ENCODE peak calls at places on chromosomes 2 and 18, in five cellular contexts. O, J, Q, A and Z are unnamed samples.

GRCh38 chr18:31380912-31381311 is 4.3 kb downstream of the DSG4 start:
- DNase-seq in Q (no peak), O (no peak), J (no peak), A (no peak), Z (no peak)

GRCh38 chr2:102065675-102066252 is 74.0 kb downstream of the IL1R2 start:
- DNase-seq in O (peak), Q (peak), J (no peak), A (no peak), Z (no peak)

GRCh38 chr18:13471971-13472628 is 253.5 kb downstream of the LDLRAD4 start:
- DNase-seq in O (no peak), J (no peak), Q (no peak), A (no peak), Z (no peak)

GRCh38 chr2:164841719-164842623 is at the start of gene COBLL1:
- DNase-seq in O (peak), J (no peak), Q (peak), A (no peak), Z (peak)

GRCh38 chr2:37276291-37276690 is 44.8 kb downstream of the NDUFAF7 start:
- DNase-seq in A (no peak), J (no peak), Q (no peak), O (no peak), Z (no peak)

GRCh38 chr2:85156141-85156540 is 22.9 kb downstream of the TCF7L1 start:
- DNase-seq in J (no peak), A (no peak), O (no peak), Q (peak), Z (no peak)

GRCh38 chr2:162257416-162257815 is 14.2 kb upstream of the FAP start:
- DNase-seq in O (no peak), A (no peak), Q (peak), J (no peak), Z (no peak)

GRCh38 chr2:39728941-39729351 is 50.1 kb downstream of the THUMPD2 start:
- DNase-seq in J (no peak), A (no peak), O (peak), Q (peak), Z (no peak)

GRCh38 chr18:3447895-3448844 is 1.8 kb upstream of the TGIF1 start:
- DNase-seq in O (peak), Q (peak), J (peak), A (peak), Z (peak)

GRCh38 chr2:108195133-108195439 is 44.7 kb upstream of the SULT1C3 start:
- DNase-seq in A (no peak), Q (no peak), O (no peak), J (no peak), Z (no peak)

GRCh38 chr2:179165356-179166000 is 99.2 kb downstream of the SESTD1 start:
- DNase-seq in O (no peak), Q (no peak), J (no peak), A (no peak), Z (no peak)

GRCh38 chr2:16633632-16634430 is 31.8 kb downstream of the CYRIA start:
- DNase-seq in J (no peak), O (peak), Q (no peak), A (no peak), Z (peak)

GRCh38 chr2:110823165-110823564 is 90.8 kb downstream of the ACOXL start:
- DNase-seq in O (no peak), J (no peak), A (no peak), Q (no peak), Z (no peak)

GRCh38 chr2:9318461-9319337 is 104.6 kb downstream of the ITGB1BP1 start:
- DNase-seq in J (no peak), Q (peak), A (no peak), O (no peak), Z (no peak)

GRCh38 chr2:239824051-239824694 is 201.0 kb downstream of the NDUFA10 start:
- DNase-seq in A (no peak), Q (no peak), J (no peak), O (peak), Z (no peak)

GRCh38 chr2:230160112-230160660 is 59.6 kb downstream of the SP110 start:
- DNase-seq in J (no peak), A (no peak), Q (peak), O (peak), Z (no peak)

GRCh38 chr2:67824196-67824595 is 238.6 kb downstream of the C1D start:
- DNase-seq in Q (peak), J (no peak), A (no peak), O (no peak), Z (no peak)

GRCh38 chr2:61707984-61708852 is 145.6 kb downstream of the FAM161A start:
- DNase-seq in Q (peak), A (no peak), J (no peak), O (peak), Z (no peak)

GRCh38 chr2:120692691-120693090 is 43.0 kb upstream of the GLI2 start:
- DNase-seq in O (no peak), A (no peak), Q (no peak), J (no peak), Z (no peak)

GRCh38 chr2:170940066-170940465 is 11.0 kb downstream of the GORASP2 start:
- DNase-seq in O (no peak), A (no peak), J (no peak), Q (no peak), Z (no peak)

GRCh38 chr2:142825861-142826260 is 51.6 kb upstream of the KYNU start:
- DNase-seq in Q (peak), J (no peak), A (no peak), O (no peak), Z (peak)

GRCh38 chr2:105517814-105518705 is 119.2 kb upstream of the FHL2 start:
- DNase-seq in A (no peak), O (peak), J (no peak), Q (peak), Z (no peak)

GRCh38 chr2:135960598-135961551 is 24.6 kb downstream of the DARS1 start:
- DNase-seq in A (no peak), J (no peak), Q (peak), O (no peak), Z (peak)

GRCh38 chr18:4068552-4069158 is 386.5 kb downstream of the DLGAP1 start:
- DNase-seq in A (no peak), O (peak), Q (peak), J (no peak), Z (peak)

GRCh38 chr18:54962919-54963645 is 3.8 kb upstream of the CCDC68 start:
- DNase-seq in A (no peak), Q (no peak), O (no peak), J (no peak), Z (no peak)

GRCh38 chr2:209208211-209208610 is 215.6 kb upstream of the MAP2 start:
- DNase-seq in O (peak), Q (peak), A (no peak), J (no peak), Z (no peak)

GRCh38 chr2:124476291-124476690 is 451.2 kb downstream of the CNTNAP5 start:
- DNase-seq in J (no peak), Q (no peak), O (peak), A (no peak), Z (no peak)

GRCh38 chr2:24832991-24833671 is 39.9 kb downstream of the CENPO start:
- DNase-seq in A (no peak), J (no peak), O (no peak), Q (no peak), Z (no peak)

GRCh38 chr18:45355944-45356520 is 259.2 kb upstream of the SLC14A2 start:
- DNase-seq in J (no peak), O (no peak), Q (no peak), A (no peak), Z (no peak)

GRCh38 chr18:8882632-8883408 is 177.5 kb downstream of the MTCL1 start:
- DNase-seq in Q (peak), A (no peak), J (no peak), O (peak), Z (no peak)